ENCODE peak calls at places on chromosomes 2 and 18, in seven cellular contexts. S is neuronal stem cell, W is midbrain, K is fibroblast of lung, F is dorsolateral prefrontal cortex, O is AG10803, D is BJ. C is an unnamed sample.

GRCh38 chr2:64063924-64064331 is 44.7 kb upstream of the VPS54 start:
- DNase-seq in S (no peak), W (no peak), K (peak), F (no peak), O (peak), D (no peak), C (no peak)

GRCh38 chr2:223696719-223697118 is 94.6 kb upstream of the SCG2 start:
- DNase-seq in S (no peak), W (no peak), K (peak), F (no peak), O (no peak), D (no peak), C (no peak)

GRCh38 chr2:169362346-169363026 is at the start of gene LRP2:
- DNase-seq in S (peak), W (peak), K (no peak), F (no peak), O (no peak), D (no peak), C (peak)

GRCh38 chr2:171529914-171530313 is 7.6 kb downstream of the CYBRD1 start:
- DNase-seq in S (no peak), W (no peak), K (no peak), F (no peak), O (no peak), D (no peak), C (no peak)

GRCh38 chr18:34632323-34632722 is 77.8 kb upstream of the DTNA start:
- DNase-seq in S (no peak), W (no peak), K (no peak), F (peak), O (no peak), D (no peak), C (no peak)

GRCh38 chr18:46061796-46062195 is 10.3 kb downstream of the PSTPIP2 start:
- DNase-seq in S (no peak), W (no peak), K (no peak), F (no peak), O (no peak), D (no peak), C (no peak)

GRCh38 chr2:156883828-156884615 is 373.5 kb upstream of the GALNT5 start:
- DNase-seq in S (no peak), W (no peak), K (peak), F (no peak), O (peak), D (no peak), C (no peak)

GRCh38 chr2:72933207-72933606 is 15.9 kb downstream of the EMX1 start:
- DNase-seq in S (no peak), W (no peak), K (no peak), F (no peak), O (no peak), D (no peak), C (no peak)

GRCh38 chr2:240593703-240594451 is 7.3 kb downstream of the CAPN10 start:
- DNase-seq in S (no peak), W (no peak), K (no peak), F (no peak), O (no peak), D (no peak), C (no peak)

GRCh38 chr2:218859556-218859993 is at the start of gene WNT6:
- DNase-seq in S (no peak), W (no peak), K (no peak), F (no peak), O (no peak), D (no peak), C (no peak)

GRCh38 chr2:145228506-145228905 is 708.6 kb upstream of the ZEB2 start:
- DNase-seq in S (no peak), W (no peak), K (peak), F (no peak), O (peak), D (no peak), C (no peak)

GRCh38 chr2:110167326-110167955 is 37.4 kb downstream of the NPHP1 start:
- DNase-seq in S (no peak), W (no peak), K (peak), F (no peak), O (peak), D (no peak), C (no peak)

GRCh38 chr2:54396798-54397197 is 59.3 kb upstream of the SPTBN1 start:
- DNase-seq in S (no peak), W (no peak), K (no peak), F (no peak), O (no peak), D (no peak), C (no peak)

GRCh38 chr2:126244937-126245336 is 411.0 kb upstream of the GYPC start:
- DNase-seq in S (peak), W (no peak), K (no peak), F (no peak), O (no peak), D (no peak), C (peak)

GRCh38 chr18:55522011-55522410 is 66.0 kb downstream of the TCF4 start:
- DNase-seq in S (no peak), W (peak), K (no peak), F (no peak), O (no peak), D (no peak), C (no peak)

GRCh38 chr2:26681656-26682055 is 10.9 kb upstream of the KCNK3 start:
- DNase-seq in S (no peak), W (no peak), K (no peak), F (no peak), O (no peak), D (no peak), C (no peak)

GRCh38 chr18:22921762-22922161 is 11.4 kb upstream of the RBBP8 start:
- DNase-seq in S (no peak), W (no peak), K (no peak), F (no peak), O (no peak), D (no peak), C (no peak)

GRCh38 chr18:404061-404460 is 96.4 kb downstream of the COLEC12 start:
- DNase-seq in S (no peak), W (no peak), K (no peak), F (no peak), O (no peak), D (no peak), C (no peak)

GRCh38 chr2:233945146-233945545 is 28.0 kb downstream of the TRPM8 start:
- DNase-seq in S (no peak), W (no peak), K (no peak), F (no peak), O (no peak), D (no peak), C (no peak)

GRCh38 chr2:163467206-163467605 is 268.6 kb downstream of the FIGN start:
- DNase-seq in S (no peak), W (no peak), K (peak), F (no peak), O (peak), D (no peak), C (no peak)

GRCh38 chr18:35240664-35241522 is at the start of gene ZNF397:
- DNase-seq in S (peak), W (peak), K (peak), F (peak), O (peak), D (peak), C (peak)

GRCh38 chr2:191318729-191319078 is 73.5 kb downstream of the MYO1B start:
- DNase-seq in S (peak), W (no peak), K (peak), F (no peak), O (peak), D (no peak), C (no peak)

GRCh38 chr2:79711098-79711497 is 198.2 kb downstream of the CTNNA2 start:
- DNase-seq in S (no peak), W (no peak), K (peak), F (no peak), O (no peak), D (no peak), C (no peak)

GRCh38 chr18:22001912-22002487 is 167.4 kb upstream of the GATA6 start:
- DNase-seq in S (no peak), W (no peak), K (no peak), F (no peak), O (no peak), D (no peak), C (no peak)

GRCh38 chr2:127874378-127875271 is 11.1 kb downstream of the AMMECR1L start:
- DNase-seq in S (peak), W (no peak), K (no peak), F (no peak), O (no peak), D (no peak), C (no peak)

GRCh38 chr18:63207154-63207790 is 112.3 kb downstream of the BCL2 start:
- DNase-seq in S (no peak), W (no peak), K (no peak), F (no peak), O (no peak), D (no peak), C (no peak)

GRCh38 chr2:241563031-241563507 is 4.5 kb downstream of the BOK start:
- DNase-seq in S (no peak), W (no peak), K (no peak), F (no peak), O (no peak), D (no peak), C (no peak)

GRCh38 chr2:66508358-66509071 is 73.6 kb downstream of the MEIS1 start:
- DNase-seq in S (no peak), W (no peak), K (peak), F (no peak), O (peak), D (no peak), C (no peak)

GRCh38 chr2:88626171-88627054 is 851 bp downstream of the EIF2AK3 start:
- DNase-seq in S (peak), W (no peak), K (no peak), F (peak), O (peak), D (no peak), C (no peak)

GRCh38 chr2:240712121-240712520 is 20.5 kb downstream of the AQP12A start:
- DNase-seq in S (no peak), W (no peak), K (no peak), F (no peak), O (no peak), D (no peak), C (no peak)

GRCh38 chr2:70103531-70104061 is 16.3 kb downstream of the PCBP1 start:
- DNase-seq in S (no peak), W (no peak), K (no peak), F (no peak), O (no peak), D (no peak), C (no peak)

GRCh38 chr18:52288403-52289004 is 51.5 kb upstream of the DCC start:
- DNase-seq in S (peak), W (no peak), K (no peak), F (no peak), O (peak), D (no peak), C (no peak)

C was measured in substantia nigra.